ENCODE peak calls at places on chromosome 7, in five cellular contexts. L, P, V, F and U are unnamed samples.
A peak's percentile ranks its signal among the peaks of the same experiment; 100 is the strongest.

GRCh38 chr7:4215176-4215720 is 466.8 kb upstream of the FOXK1 start:
- DNase-seq in L (no peak), P (no peak), V (no peak), F (no peak), U (no peak)

GRCh38 chr7:16999541-17000266 is 117.9 kb upstream of the AGR3 start:
- DNase-seq in L (no peak), P (no peak), V (no peak), F (no peak), U (no peak)

GRCh38 chr7:82164813-82165212 is 278.8 kb downstream of the CACNA2D1 start:
- DNase-seq in L (no peak), P (no peak), V (no peak), F (no peak), U (no peak)

GRCh38 chr7:15836041-15836440 is 149.6 kb upstream of the MEOX2 start:
- DNase-seq in L (no peak), P (no peak), V (no peak), F (no peak), U (no peak)

GRCh38 chr7:158811461-158811860 is 17.8 kb downstream of the ESYT2 start:
- DNase-seq in L (no peak), P (no peak), V (no peak), F (no peak), U (no peak)

GRCh38 chr7:99674995-99675742 is 4.6 kb downstream of the CYP3A5 start:
- DNase-seq in L (no peak), P (no peak), V (no peak), F (no peak), U (no peak)

GRCh38 chr7:129923709-129924108 is 29.1 kb downstream of the UBE2H start:
- DNase-seq in L (no peak), P (no peak), V (no peak), F (peak; percentile 39), U (no peak)

GRCh38 chr7:157318015-157318706 is 18.6 kb upstream of the DNAJB6 start:
- DNase-seq in L (no peak), P (no peak), V (no peak), F (no peak), U (no peak)

GRCh38 chr7:2046581-2047271 is 186.0 kb downstream of the MAD1L1 start:
- DNase-seq in L (no peak), P (no peak), V (no peak), F (no peak), U (no peak)

DNA sequence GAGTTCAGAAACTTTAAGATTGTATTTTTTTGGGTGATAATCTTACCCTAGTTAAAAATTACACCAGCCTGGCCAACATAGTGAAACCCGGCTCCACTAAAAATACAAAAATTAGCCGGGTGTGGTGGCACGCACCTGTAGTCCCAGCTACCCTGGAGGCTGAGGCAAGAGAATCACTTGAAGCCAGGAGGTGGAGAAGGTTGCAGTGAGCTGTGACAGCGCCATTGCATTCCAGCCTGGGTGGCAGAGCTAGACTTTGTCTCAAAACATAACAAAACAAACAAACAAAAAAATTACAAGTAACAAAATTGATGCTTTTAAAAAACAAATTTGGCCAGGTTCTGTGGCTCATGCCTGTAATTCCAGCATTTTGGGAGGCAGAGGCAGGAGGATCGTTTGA is 76.7 kb downstream of the ANKRD61 start:
- DNase-seq in L (no peak), P (no peak), V (no peak), F (no peak), U (no peak)
- TF ChIP-seq POLR2AphosphoS5 in L (no peak), P (no peak), V (no peak), F (no peak), U (no peak)

GRCh38 chr7:36287371-36288241 is 102.1 kb upstream of the ANLN start:
- DNase-seq in L (no peak), P (peak; percentile 91), V (no peak), F (no peak), U (no peak)
- H3K4me3 ChIP-seq in L (no peak overlapping the region), P (peak overlapping the region; percentile 11), V (no peak overlapping the region), F (no peak overlapping the region), U (no peak overlapping the region)

GRCh38 chr7:6435486-6436384 is 12.0 kb downstream of the DAGLB start:
- DNase-seq in L (peak; percentile 93), P (peak; percentile 50), V (peak; percentile 56), F (peak; percentile 54), U (no peak)
- TF ChIP-seq SP1 in L (no peak), P (no peak), V (no peak), F (no peak), U (no peak)

GRCh38 chr7:5690931-5691461 is 90.5 kb downstream of the RNF216 start:
- DNase-seq in L (no peak), P (no peak), V (no peak), F (no peak), U (no peak)
- TF ChIP-seq POLR2AphosphoS5 in L (no peak), P (no peak), V (no peak), F (peak; percentile 22), U (no peak)

GRCh38 chr7:108246227-108246837 is 116.2 kb upstream of the LAMB4 start:
- DNase-seq in L (peak; percentile 88), P (peak; percentile 80), V (peak; percentile 19), F (peak; percentile 26), U (peak; percentile 61)
- H3K4me3 ChIP-seq in L (no peak overlapping the region), P (no peak overlapping the region), V (no peak overlapping the region), F (no peak overlapping the region), U (peak overlapping the region; percentile 12)

GRCh38 chr7:22584179-22584578 is 84.2 kb upstream of the STEAP1B start:
- DNase-seq in L (no peak), P (no peak), V (no peak), F (no peak), U (no peak)

GRCh38 chr7:22586101-22586805 is 86.3 kb upstream of the STEAP1B start:
- DNase-seq in L (no peak), P (no peak), V (no peak), F (no peak), U (no peak)

GRCh38 chr7:22579961-22580360 is 80.0 kb upstream of the STEAP1B start:
- DNase-seq in L (no peak), P (no peak), V (no peak), F (no peak), U (no peak)

GRCh38 chr7:22581099-22581498 is 81.1 kb upstream of the STEAP1B start:
- DNase-seq in L (no peak), P (no peak), V (no peak), F (no peak), U (no peak)

DNA sequence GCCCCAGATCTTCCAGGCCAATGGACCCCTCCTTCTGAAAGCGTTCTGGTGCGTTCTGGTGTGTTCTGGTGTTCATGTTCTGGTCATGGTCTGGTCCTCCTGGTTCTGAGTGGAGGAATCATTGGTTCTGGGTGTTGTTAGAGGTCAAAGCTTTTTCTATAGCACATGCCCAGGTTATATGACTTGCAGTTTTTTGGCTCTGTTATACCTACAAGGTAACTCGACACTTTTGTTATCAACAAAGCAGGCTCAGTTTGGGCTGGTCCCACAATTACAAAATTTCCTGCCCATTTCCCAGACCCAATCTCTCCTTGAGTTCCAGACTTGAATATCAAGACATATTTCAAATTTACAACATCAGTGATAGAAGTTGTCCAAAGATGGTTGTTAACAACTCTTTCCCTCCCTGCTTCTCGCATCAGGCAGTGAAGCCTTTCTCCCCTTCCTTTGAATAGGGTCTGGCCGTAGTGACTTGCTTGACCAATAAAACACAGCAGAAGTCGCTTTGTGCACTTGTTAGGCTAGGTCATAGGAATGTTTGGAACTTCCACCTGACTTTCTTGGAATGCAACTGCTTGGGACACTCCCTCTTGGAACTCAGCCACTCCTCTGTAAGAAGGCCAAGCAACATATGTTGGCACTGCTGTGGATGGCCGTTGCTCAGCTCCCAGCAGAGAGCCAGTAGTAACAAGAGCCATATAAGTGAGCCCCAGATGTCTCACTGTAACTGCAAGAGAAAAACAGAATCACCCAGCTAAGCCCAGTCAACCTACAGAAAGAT is 83.1 kb upstream of the STEAP1B start:
- DNase-seq in L (no peak), P (no peak), V (no peak), F (no peak), U (no peak)
- TF ChIP-seq SP1 in L (no peak), P (no peak), V (no peak), F (no peak), U (no peak)

GRCh38 chr7:42926204-42926603 is 5.8 kb downstream of the PSMA2 start:
- DNase-seq in L (no peak), P (no peak), V (no peak), F (no peak), U (no peak)

GRCh38 chr7:42922017-42922753 is 9.8 kb downstream of the PSMA2 start:
- DNase-seq in L (no peak), P (no peak), V (no peak), F (no peak), U (no peak)

GRCh38 chr7:42928754-42929153 is 3.2 kb downstream of the PSMA2 start:
- DNase-seq in L (no peak), P (no peak), V (no peak), F (no peak), U (no peak)

GRCh38 chr7:42925630-42926029 is 6.3 kb downstream of the PSMA2 start:
- DNase-seq in L (no peak), P (no peak), V (no peak), F (no peak), U (no peak)

DNA sequence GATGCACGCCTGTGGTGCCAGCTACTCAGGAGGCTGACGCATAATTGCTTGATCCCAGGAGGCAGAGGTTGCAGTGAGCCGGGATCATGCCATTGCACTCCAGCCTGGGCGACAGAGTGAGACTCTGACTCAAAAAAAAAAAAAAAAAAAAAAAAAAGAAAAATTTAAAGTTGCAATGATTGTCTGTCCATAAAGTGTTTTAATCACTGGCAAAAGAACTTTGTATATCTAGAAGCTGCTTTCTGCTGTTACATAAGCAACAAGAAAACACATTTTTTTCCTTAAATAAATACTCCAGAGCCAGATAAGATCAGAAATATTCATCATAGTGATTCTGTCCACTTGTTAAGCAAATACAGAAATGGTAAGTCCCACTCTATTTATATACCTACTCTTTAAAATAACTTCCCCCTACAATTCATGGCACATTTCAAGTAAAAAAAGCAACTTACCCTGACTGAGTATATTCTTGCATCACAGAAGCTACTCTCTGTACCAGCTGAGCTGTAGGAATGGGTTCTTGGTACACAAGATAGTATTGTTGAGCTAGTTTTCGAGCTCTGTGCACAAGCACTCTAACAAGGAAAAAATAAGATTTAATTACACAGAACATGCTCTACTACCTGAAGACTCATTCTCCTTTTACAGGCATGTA is 7.6 kb downstream of the PSMA2 start:
- DNase-seq in L (no peak), P (no peak), V (no peak), F (no peak), U (no peak)
- TF ChIP-seq POLR2AphosphoS5 in L (no peak), P (no peak), V (no peak), F (no peak), U (no peak)

DNA sequence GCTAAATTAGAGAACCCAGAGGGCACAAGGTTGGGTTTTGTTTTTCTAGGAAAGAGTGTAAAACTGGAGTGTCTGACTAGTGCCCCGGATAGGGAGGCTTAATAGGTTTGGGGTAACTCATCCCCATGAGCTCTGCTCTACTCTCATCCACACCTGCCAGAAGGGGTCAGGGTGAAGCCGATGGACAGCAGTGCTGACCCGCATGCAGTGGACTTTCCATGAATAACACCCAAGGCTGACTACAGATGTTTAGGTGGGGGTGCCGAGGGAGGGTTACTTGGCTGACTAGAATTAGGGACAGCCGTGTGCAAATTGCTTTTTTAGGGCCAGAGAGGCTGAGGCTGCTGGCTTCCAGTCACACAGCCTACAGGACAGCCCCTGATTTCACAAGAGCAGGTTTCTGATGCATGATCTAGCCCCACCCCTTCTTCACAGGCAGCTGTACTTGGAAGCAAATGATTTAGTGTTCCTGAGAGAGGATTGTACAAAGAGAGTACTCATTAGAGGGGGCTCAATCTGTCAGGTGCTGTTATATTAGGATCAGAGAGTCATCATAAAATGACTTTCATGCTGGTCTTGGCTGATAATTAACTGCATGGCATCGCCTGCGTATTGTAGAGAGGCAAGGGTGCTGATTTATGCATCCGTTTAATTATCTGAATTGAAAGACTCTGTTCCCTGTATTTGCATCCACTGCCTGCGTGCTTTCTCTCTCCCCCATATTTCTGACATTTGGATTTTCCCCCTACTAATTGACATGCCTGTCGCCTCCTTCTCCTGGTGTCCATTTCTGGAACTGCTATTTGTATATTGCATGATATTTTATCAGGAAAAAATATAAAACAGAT is 9.5 kb downstream of the INHBA start:
- DNase-seq in L (no peak), P (no peak), V (no peak), F (no peak), U (no peak)
- H3K4me3 ChIP-seq in L (no peak overlapping the region), P (no peak overlapping the region), V (no peak overlapping the region), F (no peak overlapping the region), U (no peak overlapping the region)